ENCODE peak calls at places on chromosomes 4 and X, in ten cellular contexts. O, E, J, I, H, G, Z, M, W and P are unnamed samples.

GRCh38 chrX:69031971-69032391 is 133.3 kb downstream of the PJA1 start:
- DNase-seq in O (no peak), E (peak; percentile 21), J (no peak), I (no peak), H (peak; percentile 24), G (peak; percentile 50), Z (peak; percentile 24), M (no peak), W (no peak), P (no peak)

GRCh38 chr4:21593268-21594002 is 355.1 kb downstream of the KCNIP4 start:
- DNase-seq in O (no peak), E (no peak), J (no peak), I (no peak), H (no peak), G (no peak), Z (peak; percentile 5), M (no peak), W (no peak), P (no peak)

GRCh38 chr4:78602334-78602733 is 50.8 kb downstream of the ANXA3 start:
- DNase-seq in O (no peak), E (no peak), J (no peak), I (no peak), H (no peak), G (no peak), Z (peak; percentile 34), M (no peak), W (no peak), P (no peak)

GRCh38 chr4:57040510-57040909 is 61.8 kb downstream of the POLR2B start:
- DNase-seq in O (no peak), E (no peak), J (no peak), I (no peak), H (no peak), G (no peak), Z (no peak), M (no peak), W (no peak), P (no peak)

GRCh38 chr4:53463340-53463739 is 85.9 kb downstream of the FIP1L1 start:
- DNase-seq in O (no peak), E (no peak), J (no peak), I (no peak), H (no peak), G (no peak), Z (no peak), M (no peak), W (no peak), P (no peak)

GRCh38 chrX:34578237-34578636 is 78.8 kb downstream of the TMEM47 start:
- DNase-seq in O (no peak), E (no peak), J (peak; percentile 66), I (no peak), H (no peak), G (peak; percentile 56), Z (peak; percentile 21), M (no peak), W (peak; percentile 32), P (peak; percentile 9)

GRCh38 chr4:172809319-172809718 is 359.3 kb upstream of the GALNT7 start:
- DNase-seq in O (peak; percentile 91), E (no peak), J (peak; percentile 13), I (no peak), H (peak; percentile 92), G (no peak), Z (no peak), M (no peak), W (no peak), P (no peak)

GRCh38 chr4:83071116-83071515 is 36.1 kb downstream of the COPS4 start:
- DNase-seq in O (no peak), E (no peak), J (no peak), I (no peak), H (no peak), G (peak; percentile 43), Z (peak; percentile 16), M (no peak), W (no peak), P (no peak)

GRCh38 chr4:98851806-98852205 is 77.1 kb downstream of the EIF4E start:
- DNase-seq in O (no peak), E (no peak), J (no peak), I (no peak), H (no peak), G (peak; percentile 64), Z (peak; percentile 45), M (no peak), W (peak; percentile 29), P (no peak)

GRCh38 chr4:114028071-114028470 is 48.6 kb upstream of the ARSJ start:
- DNase-seq in O (no peak), E (no peak), J (no peak), I (no peak), H (no peak), G (peak; percentile 9), Z (no peak), M (no peak), W (peak; percentile 33), P (no peak)

GRCh38 chr4:133130171-133130570 is 18.9 kb upstream of the PCDH10 start:
- DNase-seq in O (no peak), E (no peak), J (no peak), I (no peak), H (no peak), G (no peak), Z (peak; percentile 89), M (no peak), W (peak; percentile 71), P (no peak)

DNA sequence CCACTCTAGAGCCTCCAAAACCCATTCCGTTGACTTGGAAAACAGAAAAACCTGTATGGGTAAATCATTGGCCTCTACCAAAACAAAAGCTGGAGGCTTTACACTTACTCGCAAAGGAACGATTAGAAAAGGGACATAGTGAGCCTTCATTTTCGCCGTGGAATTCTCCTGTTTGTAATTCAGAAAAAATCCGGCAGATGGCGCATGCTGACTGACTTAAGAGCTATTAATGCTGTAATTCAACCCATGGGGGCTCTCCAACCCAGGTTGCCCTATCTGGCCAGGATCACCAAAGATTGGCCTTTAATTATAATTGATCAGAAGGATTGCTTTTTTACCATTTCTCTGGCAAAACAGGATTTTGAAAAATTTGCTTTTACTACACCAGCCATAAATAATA is 60.8 kb downstream of the ZNF732 start:
- DNase-seq in O (peak; percentile 27), E (peak; percentile 50), J (peak; percentile 32), I (no peak), H (peak; percentile 74), G (no peak), Z (peak; percentile 2), M (no peak), W (peak; percentile 7), P (no peak)
- TF ChIP-seq CTCF in O (peak; percentile 69), E (peak; percentile 67), J (peak; percentile 19), I (peak; percentile 59), H (peak; percentile 69), G (peak; percentile 34), Z (no peak), M (peak; percentile 62), W (peak; percentile 47), P (peak; percentile 5)

DNA sequence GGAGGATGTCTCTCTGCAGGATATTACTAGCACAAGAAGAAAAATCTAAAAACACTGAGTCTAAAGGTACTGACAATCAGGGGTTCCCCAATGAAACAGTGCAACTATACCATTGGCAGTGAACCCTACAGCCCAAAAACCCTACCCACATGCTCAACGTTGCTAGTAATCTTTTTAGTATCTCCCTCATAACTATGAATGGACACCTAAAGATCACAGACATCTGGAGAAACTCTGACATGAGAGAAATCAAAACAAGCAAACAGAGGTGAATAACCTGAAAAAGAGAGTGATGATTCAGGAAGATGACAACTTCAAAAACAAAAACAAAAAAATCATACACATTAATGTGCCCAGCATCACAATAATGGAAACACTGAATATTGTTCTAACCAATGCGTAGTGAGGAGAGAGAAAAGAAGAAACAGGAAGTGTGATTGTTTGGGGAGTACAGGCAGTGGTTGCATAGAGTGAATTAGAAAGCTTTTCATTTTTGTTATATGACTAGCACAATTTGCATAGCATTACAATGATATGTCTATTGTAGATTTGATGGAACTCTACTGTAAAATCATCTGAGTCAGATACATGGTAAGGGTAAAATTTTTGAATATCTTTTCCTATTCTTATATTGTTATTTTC is 78.9 kb upstream of the FMR1 start:
- DNase-seq in O (no peak), E (no peak), J (no peak), I (no peak), H (no peak), G (no peak), Z (no peak), M (no peak), W (no peak), P (no peak)
- H3K27me3 ChIP-seq in O (no peaks in the 10 kb centered on the region), E (no peaks in the 10 kb centered on the region), J (no peaks in the 10 kb centered on the region), I (no peaks in the 10 kb centered on the region), H (no peaks in the 10 kb centered on the region), G (no peaks in the 10 kb centered on the region), Z (no peaks in the 10 kb centered on the region), M (no peaks in the 10 kb centered on the region), W (no peaks in the 10 kb centered on the region), P (no peaks in the 10 kb centered on the region)

DNA sequence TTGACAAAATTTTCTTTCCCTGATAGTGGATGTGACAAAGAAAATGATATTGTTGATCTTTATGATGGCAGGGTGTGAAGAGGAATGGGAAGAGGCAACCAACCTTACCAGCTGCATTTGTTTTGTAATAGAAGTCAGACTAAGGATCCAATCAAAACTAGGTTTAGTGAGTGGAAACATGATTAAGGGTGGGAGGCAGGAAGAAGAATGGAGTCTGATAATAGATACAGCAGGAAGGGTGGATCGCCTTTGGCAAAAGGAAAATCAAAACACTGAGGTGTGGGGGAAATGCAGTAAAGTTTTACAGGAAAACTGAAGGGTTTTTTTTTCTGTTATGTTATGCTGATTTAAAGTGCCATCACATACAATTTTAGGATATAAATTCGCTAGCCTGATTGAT is 3.4 kb downstream of the CLIC2 start:
- DNase-seq in O (no peak), E (no peak), J (no peak), I (no peak), H (no peak), G (no peak), Z (no peak), M (no peak), W (no peak), P (no peak)
- TF ChIP-seq CTCF in O (no peak), E (no peak), J (no peak), I (no peak), H (no peak), G (no peak), Z (no peak), M (no peak), W (no peak), P (no peak)

DNA sequence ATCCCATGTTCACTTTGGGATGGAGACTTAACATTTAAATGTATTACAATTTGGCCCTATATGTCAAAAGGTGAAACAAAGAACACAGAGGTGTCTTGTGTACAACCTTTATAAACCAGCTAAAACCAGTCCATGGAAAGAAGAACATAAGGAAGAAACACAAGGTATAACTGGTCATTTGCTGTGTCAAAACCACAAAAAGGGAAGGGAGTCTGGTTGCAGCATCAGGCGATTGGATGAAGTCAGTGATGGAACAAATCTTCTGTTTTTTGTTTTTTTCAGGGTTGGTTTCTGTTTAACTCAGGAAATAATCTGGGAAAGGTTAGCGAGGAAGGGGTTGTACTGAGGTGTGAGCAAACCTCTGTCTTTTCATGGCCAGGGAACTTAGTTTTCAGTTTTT is 129.9 kb upstream of the MAOA start:
- DNase-seq in O (no peak), E (no peak), J (no peak), I (no peak), H (no peak), G (no peak), Z (no peak), M (no peak), W (no peak), P (no peak)
- H3K27me3 ChIP-seq in O (no peaks in the 10 kb centered on the region), E (peaks cover 13% of the 10 kb centered on the region), J (no peaks in the 10 kb centered on the region), I (no peaks in the 10 kb centered on the region), H (no peaks in the 10 kb centered on the region), G (no peaks in the 10 kb centered on the region), Z (no peaks in the 10 kb centered on the region), M (no peaks in the 10 kb centered on the region), W (no peaks in the 10 kb centered on the region), P (no peaks in the 10 kb centered on the region)

GRCh38 chr4:43709443-43709842 is 739.2 kb downstream of the KCTD8 start:
- DNase-seq in O (no peak), E (no peak), J (no peak), I (no peak), H (no peak), G (no peak), Z (no peak), M (no peak), W (no peak), P (no peak)
- TF ChIP-seq CTCF in O (peak; percentile 31), E (no peak), J (no peak), I (peak; percentile 37), H (peak; percentile 36), G (no peak), Z (no peak), M (no peak), W (no peak), P (no peak)